ENCODE peak calls at places on chromosomes 11 and 22, in four cellular contexts. T is CD8-positive, alpha-beta T cell; R is heart right ventricle; C is mesendoderm. I is an unnamed sample.

GRCh38 chr11:63610604-63611394 is 3.4 kb downstream of the PLAAT3 start:
- DNase-seq in T (no peak), R (no peak), C (peak), I (no peak)

GRCh38 chr11:12454782-12455181 is 77.4 kb downstream of the PARVA start:
- DNase-seq in T (no peak), R (no peak), C (no peak), I (no peak)

GRCh38 chr11:2213890-2214526 is 42.4 kb upstream of the TH start:
- DNase-seq in T (no peak), R (no peak), C (no peak), I (no peak)

GRCh38 chr22:46674367-46674781 is 54.2 kb downstream of the GRAMD4 start:
- DNase-seq in T (peak), R (peak), C (no peak), I (peak)

GRCh38 chr11:18523079-18523478 is 3.7 kb downstream of the TSG101 start:
- DNase-seq in T (no peak), R (no peak), C (no peak), I (no peak)

GRCh38 chr11:3215346-3216026 is 3.1 kb downstream of the MRGPRG start:
- DNase-seq in T (no peak), R (peak), C (peak), I (no peak)

GRCh38 chr11:2700415-2701211 is 819 bp upstream of the KCNQ1OT1 start:
- DNase-seq in T (peak), R (peak), C (peak), I (no peak)

GRCh38 chr11:18721576-18722292 is 4.3 kb downstream of the IGSF22 start:
- DNase-seq in T (peak), R (peak), C (peak), I (peak)

GRCh38 chr11:28146123-28146751 is 38.0 kb downstream of the METTL15 start:
- DNase-seq in T (no peak), R (no peak), C (peak), I (no peak)

GRCh38 chr11:11620966-11621880 is 582 bp downstream of the GALNT18 start:
- DNase-seq in T (no peak), R (peak), C (no peak), I (no peak)

GRCh38 chr11:33724644-33725035 is 11.6 kb downstream of the CD59 start:
- DNase-seq in T (no peak), R (no peak), C (no peak), I (no peak)

GRCh38 chr22:44338906-44339305 is 26.2 kb upstream of the SHISAL1 start:
- DNase-seq in T (no peak), R (no peak), C (no peak), I (no peak)

GRCh38 chr22:27416553-27417427 is 384.8 kb downstream of the MN1 start:
- DNase-seq in T (no peak), R (no peak), C (peak), I (no peak)

GRCh38 chr11:1563697-1564534 is 8.2 kb downstream of the DUSP8 start:
- DNase-seq in T (peak), R (no peak), C (no peak), I (no peak)

GRCh38 chr11:131229221-131229620 is 141.2 kb upstream of the NTM start:
- DNase-seq in T (no peak), R (no peak), C (no peak), I (no peak)

GRCh38 chr11:128251140-128251539 is 336.2 kb downstream of the ETS1 start:
- DNase-seq in T (no peak), R (no peak), C (no peak), I (no peak)

GRCh38 chr11:111845256-111846028 is 25.9 kb downstream of the ALG9 start:
- DNase-seq in T (no peak), R (no peak), C (no peak), I (no peak)

GRCh38 chr11:46392421-46393230 is 1.1 kb upstream of the CHRM4 start:
- DNase-seq in T (peak), R (peak), C (peak), I (peak)

GRCh38 chr11:78646564-78647185 is 72.0 kb upstream of the NARS2 start:
- DNase-seq in T (peak), R (no peak), C (peak), I (no peak)

GRCh38 chr11:36282926-36283325 is 6.3 kb downstream of the COMMD9 start:
- DNase-seq in T (no peak), R (no peak), C (no peak), I (no peak)

GRCh38 chr11:70138403-70138802 is 60.3 kb downstream of the ANO1 start:
- DNase-seq in T (no peak), R (no peak), C (no peak), I (no peak)

GRCh38 chr11:102794382-102794781 is 3.6 kb downstream of the MMP1 start:
- DNase-seq in T (no peak), R (no peak), C (peak), I (no peak)

GRCh38 chr11:76209956-76210885 is 3.9 kb upstream of the WNT11 start:
- DNase-seq in T (peak), R (peak), C (peak), I (peak)

GRCh38 chr11:74444173-74444832 is 23.0 kb downstream of the KCNE3 start:
- DNase-seq in T (no peak), R (no peak), C (peak), I (no peak)